ENCODE peak calls at places on chromosome 13, in six cellular contexts. F, S, P, O, K and R are unnamed samples.

GRCh38 chr13:47829684-47830083 is 171.4 kb downstream of the SUCLA2 start:
- DNase-seq in F (no peak), S (no peak), P (no peak), O (no peak), K (no peak), R (no peak)

GRCh38 chr13:43444085-43444484 is 342.7 kb downstream of the ENOX1 start:
- DNase-seq in F (no peak), S (no peak), P (no peak), O (no peak), K (no peak), R (no peak)

GRCh38 chr13:34308725-34309124 is 490.8 kb downstream of the RFC3 start:
- DNase-seq in F (no peak), S (peak), P (no peak), O (no peak), K (no peak), R (no peak)

GRCh38 chr13:51620165-51620983 is 36.1 kb downstream of the WDFY2 start:
- DNase-seq in F (no peak), S (no peak), P (no peak), O (peak), K (no peak), R (no peak)

GRCh38 chr13:32391101-32391620 is 36.8 kb downstream of the N4BP2L1 start:
- DNase-seq in F (no peak), S (no peak), P (no peak), O (no peak), K (no peak), R (no peak)

GRCh38 chr13:80873589-80873988 is 532.7 kb upstream of the SPRY2 start:
- DNase-seq in F (no peak), S (no peak), P (no peak), O (no peak), K (no peak), R (no peak)

GRCh38 chr13:112457485-112457884 is 81.3 kb downstream of the SPACA7 start:
- DNase-seq in F (no peak), S (no peak), P (no peak), O (no peak), K (no peak), R (no peak)

GRCh38 chr13:106423530-106423929 is 111.9 kb downstream of the EFNB2 start:
- DNase-seq in F (peak), S (no peak), P (no peak), O (no peak), K (no peak), R (no peak)

GRCh38 chr13:46134961-46135522 is 30.2 kb upstream of the CPB2 start:
- DNase-seq in F (no peak), S (no peak), P (no peak), O (no peak), K (no peak), R (no peak)

GRCh38 chr13:98966019-98966418 is 11.8 kb downstream of the DOCK9 start:
- DNase-seq in F (no peak), S (no peak), P (no peak), O (no peak), K (no peak), R (no peak)

GRCh38 chr13:99845136-99845874 is 126.3 kb downstream of the ZIC5 start:
- DNase-seq in F (no peak), S (no peak), P (no peak), O (no peak), K (no peak), R (no peak)

GRCh38 chr13:31625115-31625514 is 114.2 kb upstream of the RXFP2 start:
- DNase-seq in F (no peak), S (no peak), P (no peak), O (no peak), K (no peak), R (no peak)

GRCh38 chr13:21734961-21735360 is 64.1 kb downstream of the FGF9 start:
- DNase-seq in F (no peak), S (no peak), P (no peak), O (no peak), K (no peak), R (no peak)

GRCh38 chr13:103859952-103860351 is 793.7 kb upstream of the SLC10A2 start:
- DNase-seq in F (no peak), S (no peak), P (no peak), O (no peak), K (no peak), R (no peak)

GRCh38 chr13:111961793-111962192 is 105.2 kb upstream of the SOX1 start:
- DNase-seq in F (no peak), S (no peak), P (no peak), O (no peak), K (no peak), R (no peak)

GRCh38 chr13:31638577-31638976 is 100.7 kb upstream of the RXFP2 start:
- DNase-seq in F (no peak), S (peak), P (peak), O (peak), K (no peak), R (no peak)